ENCODE peak calls at places on chromosomes 11 and 22, in seven cellular contexts. X is naive thymus-derived CD4-positive, alpha-beta T cell; V is NCI-H1092 treated with DMSO at 0.1 percent for 48 hours; L is T follicular helper cell; P is cardiac fibroblast; E is epithelial cell of proximal tubule; H is NCI-H1417. O is an unnamed sample.

GRCh38 chr11:3353066-3353465 is 25.9 kb downstream of the ZNF195 start:
- DNase-seq in X (no peak), E (no peak), V (no peak), L (no peak), H (no peak), P (no peak), O (no peak)

GRCh38 chr22:48919187-48919590 is 908.5 kb downstream of the BRD1 start:
- DNase-seq in L (no peak), V (peak), P (no peak), H (peak), X (no peak), E (no peak), O (no peak)

GRCh38 chr22:45329536-45329936 is 19.8 kb downstream of the FAM118A start:
- DNase-seq in L (no peak), E (no peak), P (no peak), V (peak), H (peak), X (no peak), O (no peak)

GRCh38 chr22:39559456-39560105 is 11.0 kb upstream of the CACNA1I start:
- DNase-seq in V (no peak), X (no peak), H (no peak), L (no peak), P (no peak), E (no peak), O (no peak)

GRCh38 chr22:49241174-49241851 is 586.4 kb downstream of the BRD1 start:
- DNase-seq in E (no peak), P (no peak), X (no peak), L (no peak), H (no peak), V (no peak), O (no peak)

GRCh38 chr11:63680842-63681207 is 475 bp upstream of the RTN3 start:
- DNase-seq in X (no peak), L (no peak), H (no peak), V (no peak), P (no peak), E (no peak), O (no peak)

GRCh38 chr22:31089101-31090100 is 8.3 kb downstream of the SMTN start:
- DNase-seq in X (no peak), P (peak), V (peak), H (no peak), L (no peak), E (no peak), O (peak)

GRCh38 chr22:49562685-49563249 is 264.9 kb downstream of the BRD1 start:
- DNase-seq in E (no peak), H (no peak), V (no peak), P (no peak), X (no peak), L (no peak), O (no peak)

GRCh38 chr22:17969732-17970131 is 54.6 kb downstream of the MICAL3 start:
- DNase-seq in X (no peak), P (peak), V (no peak), H (no peak), E (no peak), L (no peak), O (no peak)

GRCh38 chr11:3037041-3037944 is 19.9 kb downstream of the CARS1 start:
- DNase-seq in V (peak), L (no peak), H (peak), P (peak), X (peak), E (no peak), O (peak)

GRCh38 chr22:24486501-24486921 is 8.6 kb upstream of the UPB1 start:
- DNase-seq in P (peak), X (no peak), H (no peak), E (no peak), L (no peak), V (no peak), O (no peak)

GRCh38 chr22:46454910-46455269 is 82.5 kb downstream of the CELSR1 start:
- DNase-seq in E (no peak), X (no peak), V (no peak), L (no peak), H (no peak), P (no peak), O (no peak)

O was measured in effector CD4-positive, alpha-beta T cell.